ENCODE peak calls at places on chromosomes 11 and 22, in four cellular contexts. K is adrenal gland, Y is transverse colon, N is stomach. H is an unnamed sample.

GRCh38 chr11:86301742-86302091 is 323 bp upstream of the HIKESHI start:
- DNase-seq in K (no peak), Y (no peak), N (no peak), H (no peak)

GRCh38 chr22:33272180-33272579 is 214.0 kb upstream of the SYN3 start:
- DNase-seq in K (no peak), Y (no peak), N (no peak), H (no peak)

GRCh38 chr22:17638182-17638431 is 450 bp upstream of the BCL2L13 start:
- DNase-seq in K (no peak), Y (no peak), N (no peak), H (no peak)

GRCh38 chr11:58577441-58578135 is 1.3 kb upstream of the ZFP91 start:
- DNase-seq in K (peak), Y (peak), N (peak), H (peak)

GRCh38 chr11:116750070-116750718 is 22.6 kb downstream of the BUD13 start:
- DNase-seq in K (no peak), Y (no peak), N (no peak), H (peak)

GRCh38 chr11:67538306-67538705 is 15.1 kb upstream of the CABP2 start:
- DNase-seq in K (no peak), Y (no peak), N (no peak), H (no peak)

GRCh38 chr11:12092714-12093113 is 17.7 kb upstream of the MICAL2 start:
- DNase-seq in K (no peak), Y (no peak), N (no peak), H (no peak)

GRCh38 chr11:46537851-46538295 is 56.0 kb downstream of the AMBRA1 start:
- DNase-seq in K (peak), Y (peak), N (peak), H (peak)

GRCh38 chr11:57543601-57544000 is 6.2 kb downstream of the SMTNL1 start:
- DNase-seq in K (no peak), Y (no peak), N (no peak), H (no peak)

GRCh38 chr11:107151158-107151557 is 132.9 kb upstream of the GUCY1A2 start:
- DNase-seq in K (no peak), Y (no peak), N (no peak), H (no peak)

GRCh38 chr11:29612423-29612822 is 404.4 kb downstream of the KCNA4 start:
- DNase-seq in K (no peak), Y (no peak), N (no peak), H (no peak)

GRCh38 chr11:76415073-76415472 is 29.7 kb upstream of the EMSY start:
- DNase-seq in K (no peak), Y (no peak), N (no peak), H (no peak)

GRCh38 chr11:128940603-128941002 is 2.1 kb downstream of the TP53AIP1 start:
- DNase-seq in K (no peak), Y (no peak), N (no peak), H (no peak)

GRCh38 chr22:32826537-32826936 is 25.0 kb downstream of the TIMP3 start:
- DNase-seq in K (no peak), Y (no peak), N (no peak), H (no peak)

GRCh38 chr11:47083913-47084312 is 92.8 kb downstream of the ARFGAP2 start:
- DNase-seq in K (no peak), Y (no peak), N (no peak), H (peak)

GRCh38 chr11:9060700-9061111 is 30.7 kb downstream of the SCUBE2 start:
- DNase-seq in K (no peak), Y (no peak), N (no peak), H (peak)

GRCh38 chr11:89205378-89205777 is 27.7 kb downstream of the TYR start:
- DNase-seq in K (no peak), Y (no peak), N (no peak), H (no peak)

GRCh38 chr11:2180775-2181370 is 9.3 kb upstream of the TH start:
- DNase-seq in K (no peak), Y (no peak), N (no peak), H (no peak)

GRCh38 chr11:115500547-115501503 is 3.4 kb downstream of the CADM1 start:
- DNase-seq in K (no peak), Y (no peak), N (no peak), H (no peak)

GRCh38 chr11:75429902-75430691 is 2.9 kb downstream of the KLHL35 start:
- DNase-seq in K (peak), Y (peak), N (peak), H (peak)

GRCh38 chr22:42773161-42773560 is 52.5 kb upstream of the A4GALT start:
- DNase-seq in K (peak), Y (no peak), N (no peak), H (no peak)

GRCh38 chr22:18091916-18092526 is 14.2 kb downstream of the PEX26 start:
- DNase-seq in K (peak), Y (peak), N (peak), H (no peak)

GRCh38 chr11:130945945-130946344 is 29.7 kb upstream of the SNX19 start:
- DNase-seq in K (peak), Y (peak), N (no peak), H (no peak)

GRCh38 chr11:129392995-129393394 is 17.3 kb downstream of the BARX2 start:
- DNase-seq in K (no peak), Y (no peak), N (no peak), H (no peak)

GRCh38 chr22:32206774-32207758 is 2.2 kb upstream of the RFPL2 start:
- DNase-seq in K (no peak), Y (peak), N (peak), H (peak)

GRCh38 chr11:46338988-46339666 is 8.1 kb upstream of the DGKZ start:
- DNase-seq in K (no peak), Y (no peak), N (no peak), H (no peak)

GRCh38 chr11:125022551-125022950 is 40.6 kb upstream of the SLC37A2 start:
- DNase-seq in K (no peak), Y (no peak), N (no peak), H (no peak)
- TF ChIP-seq POLR2A in K (no peak), Y (no peak), N (no peak), H (no peak)

GRCh38 chr11:64632654-64633053 is 41.6 kb downstream of the SLC22A12 start:
- DNase-seq in K (no peak), Y (no peak), N (no peak), H (no peak)

GRCh38 chr11:64631675-64632074 is 40.7 kb downstream of the SLC22A12 start:
- DNase-seq in K (no peak), Y (no peak), N (no peak), H (no peak)

GRCh38 chr11:64629796-64630562 is 39.0 kb downstream of the SLC22A12 start:
- DNase-seq in K (no peak), Y (peak), N (no peak), H (no peak)

GRCh38 chr11:64633555-64634159 is 42.6 kb downstream of the SLC22A12 start:
- DNase-seq in K (no peak), Y (no peak), N (no peak), H (peak)

DNA sequence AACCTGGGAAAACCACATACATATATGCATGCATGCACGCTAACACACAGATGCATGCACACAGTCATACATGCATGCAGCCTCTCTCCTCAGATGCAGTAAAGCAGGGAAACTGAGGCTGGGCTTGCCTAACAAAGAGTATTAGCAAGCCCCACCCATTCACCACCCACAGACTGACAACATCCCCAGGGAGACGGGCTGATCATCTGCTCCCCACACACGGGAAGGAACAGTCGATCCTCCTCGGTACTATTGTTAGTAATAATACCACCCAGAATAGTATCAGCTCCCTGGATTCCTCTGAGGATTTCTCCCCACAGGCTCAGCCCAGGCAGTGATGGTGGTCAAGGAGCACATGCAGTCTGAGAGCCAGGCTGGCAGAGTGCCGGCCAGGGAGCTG is 41.2 kb downstream of the SLC22A12 start:
- DNase-seq in K (no peak), Y (no peak), N (no peak), H (no peak)
- H3K4me3 ChIP-seq in K (no peak), Y (no peak), N (no peak), H (no peak)

DNA sequence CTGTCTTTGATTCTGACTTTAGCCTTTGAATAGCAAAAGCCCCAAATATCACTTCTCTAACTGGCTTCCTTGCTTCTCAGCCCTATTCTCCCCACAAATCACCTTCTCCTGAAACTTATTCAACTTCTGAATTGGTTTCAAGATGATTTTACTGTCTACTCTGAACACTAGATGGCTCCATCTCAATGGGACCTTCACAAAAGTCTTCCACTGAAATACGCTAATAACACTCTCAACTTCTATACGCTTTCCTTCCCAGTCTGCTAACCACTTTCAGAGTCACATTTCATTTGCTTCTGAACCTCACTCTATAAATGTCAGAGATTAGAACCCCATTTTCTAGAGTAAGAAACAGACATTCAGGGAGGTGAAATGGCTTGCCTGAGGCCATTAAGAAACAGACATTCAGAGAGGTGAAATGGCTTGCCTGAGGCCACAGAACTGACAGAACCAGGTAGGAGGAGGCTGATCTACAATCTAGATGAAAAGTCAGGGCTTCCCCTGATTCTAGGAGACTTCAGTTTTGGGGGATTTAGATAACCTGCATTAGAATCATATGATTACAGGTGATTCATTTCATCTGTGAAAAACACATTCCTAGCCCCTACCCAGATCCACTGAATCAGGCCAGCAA is 20.6 kb downstream of the MORC2 start:
- DNase-seq in K (no peak), Y (no peak), N (no peak), H (peak)
- TF ChIP-seq CTCF in K (peak), Y (peak), N (peak), H (no peak)

DNA sequence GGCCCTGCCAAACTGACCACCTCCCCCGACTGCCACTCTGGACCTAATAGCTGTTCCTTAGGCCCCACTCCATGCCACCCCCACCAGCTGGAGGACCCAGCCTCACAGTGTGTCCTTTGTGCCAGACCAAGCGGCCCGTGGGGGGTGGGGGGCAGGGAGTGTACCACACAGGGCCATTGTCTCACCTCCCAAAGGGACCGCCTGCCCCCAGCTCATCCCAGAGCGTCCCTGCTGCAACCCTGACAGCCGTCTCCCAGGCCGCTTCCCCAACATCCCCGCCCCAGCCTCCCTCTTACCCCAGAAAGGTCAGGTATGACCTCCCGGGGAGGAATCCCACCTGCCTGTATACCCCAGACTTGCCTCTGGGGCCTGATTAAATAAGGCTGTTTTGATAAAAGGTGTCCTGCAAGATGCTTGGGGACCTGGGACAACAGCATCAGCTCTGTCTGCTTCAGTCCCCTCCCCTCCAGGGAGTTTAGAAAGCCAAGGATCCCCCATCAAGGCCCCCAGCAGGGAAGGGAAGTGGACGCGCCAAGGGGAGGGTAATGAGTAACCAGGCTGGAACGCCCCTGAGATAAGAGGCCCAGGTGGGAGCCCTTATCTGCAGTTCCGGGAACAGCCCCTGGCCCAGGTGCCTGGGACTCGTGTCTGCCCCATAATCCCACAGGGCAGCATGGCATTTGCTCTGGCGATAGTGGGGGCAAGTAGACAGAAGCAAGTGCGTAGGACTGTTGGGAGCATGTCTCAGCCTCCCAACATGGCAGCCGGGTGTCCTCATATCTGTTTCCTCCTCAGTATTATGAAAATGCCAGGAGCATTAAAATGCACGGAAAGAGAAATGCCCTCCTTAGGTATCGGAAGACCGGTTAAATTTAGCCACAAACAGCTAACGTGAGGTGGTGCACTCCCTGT is 9.0 kb downstream of the CDC42EP1 start:
- DNase-seq in K (peak), Y (peak), N (peak), H (no peak)
- TF ChIP-seq POLR2A in K (no peak), Y (peak), N (no peak), H (no peak)

DNA sequence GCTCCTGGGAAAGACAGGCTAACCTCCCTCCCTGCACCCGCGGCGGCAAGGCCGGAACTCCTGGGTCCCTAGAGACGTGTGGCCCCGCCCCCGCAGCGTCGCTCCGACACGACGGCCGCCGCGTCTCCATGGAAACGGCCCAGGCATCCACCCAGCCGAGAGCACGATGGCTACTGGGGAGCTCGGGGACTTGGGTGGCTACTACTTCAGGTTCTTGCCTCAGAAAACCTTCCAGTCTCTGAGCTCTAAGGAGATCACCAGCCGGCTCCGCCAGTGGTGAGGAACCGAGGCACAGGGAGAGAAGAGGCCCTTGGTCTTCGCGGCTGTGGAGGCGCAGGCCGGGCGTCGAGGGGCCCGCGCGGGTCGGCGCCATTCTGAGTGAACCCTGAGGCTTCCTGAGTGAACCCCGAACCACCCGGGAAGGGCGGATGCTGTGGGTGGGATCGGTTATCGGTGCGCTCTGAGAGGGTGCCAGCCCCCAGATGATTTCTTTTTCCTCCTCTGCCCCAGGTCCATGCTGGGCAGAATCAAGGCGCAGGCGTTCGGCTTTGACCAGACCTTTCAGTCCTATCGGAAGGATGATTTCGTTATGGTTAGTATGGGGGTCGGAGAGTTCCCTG is at the start of gene CFAP300:
- DNase-seq in K (peak), Y (peak), N (peak), H (peak)
- H3K4me3 ChIP-seq in K (peak), Y (peak), N (peak), H (no peak)

GRCh38 chr11:22471405-22471804 is 133.2 kb downstream of the SLC17A6 start:
- DNase-seq in K (no peak), Y (no peak), N (no peak), H (no peak)

GRCh38 chr11:22474621-22475020 is 136.4 kb downstream of the SLC17A6 start:
- DNase-seq in K (no peak), Y (no peak), N (no peak), H (no peak)

GRCh38 chr11:22476589-22476988 is 138.4 kb downstream of the SLC17A6 start:
- DNase-seq in K (no peak), Y (no peak), N (no peak), H (no peak)

GRCh38 chr11:22467741-22468140 is 129.6 kb downstream of the SLC17A6 start:
- DNase-seq in K (no peak), Y (no peak), N (no peak), H (no peak)

DNA sequence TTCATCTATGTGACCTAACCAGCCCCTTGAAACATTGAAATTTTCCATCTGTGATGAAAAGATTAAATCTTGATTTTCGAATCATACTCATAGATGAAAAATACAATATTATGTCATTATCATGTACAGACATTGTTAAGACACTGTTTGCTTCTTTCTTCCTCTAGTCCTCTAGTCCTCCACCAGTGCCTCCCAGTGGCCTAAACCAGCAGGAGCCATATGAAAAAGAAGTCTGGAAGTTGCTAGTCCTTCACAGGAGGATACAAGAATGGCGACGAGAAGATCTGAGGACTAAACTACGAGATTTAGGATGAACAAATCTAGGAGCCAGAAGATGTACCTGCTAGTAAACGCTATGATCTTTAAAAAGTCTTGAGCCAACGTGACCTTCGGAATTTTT is 134.1 kb downstream of the SLC17A6 start:
- DNase-seq in K (no peak), Y (no peak), N (no peak), H (no peak)
- TF ChIP-seq CTCF in K (no peak), Y (no peak), N (no peak), H (no peak)

GRCh38 chr11:62545437-62546243 is 966 bp downstream of the AHNAK start:
- DNase-seq in K (peak), Y (peak), N (peak), H (peak)
- TF ChIP-seq POLR2A in K (no peak), Y (no peak), N (no peak), H (no peak)

H was measured in NB4.